ENCODE peak calls at places on chromosomes 5 and 9, in eight cellular contexts. H, T, C, W, I, E, L and Q are unnamed samples.

GRCh38 chr9:124045076-124045829 is 33.7 kb downstream of the LHX2 start:
- DNase-seq in H (no peak), T (no peak), C (no peak), W (no peak), I (peak), E (no peak), L (peak), Q (peak)

GRCh38 chr9:91443994-91444392 is 20.4 kb upstream of the NFIL3 start:
- DNase-seq in H (no peak), T (no peak), C (no peak), W (no peak), I (no peak), E (no peak), L (no peak), Q (no peak)

GRCh38 chr9:119020284-119020683 is 349.0 kb downstream of the BRINP1 start:
- DNase-seq in H (no peak), T (no peak), C (no peak), W (no peak), I (no peak), E (no peak), L (no peak), Q (no peak)

GRCh38 chr9:111661802-111662491 is 542 bp downstream of the GNG10 start:
- DNase-seq in H (peak), T (peak), C (peak), W (no peak), I (peak), E (peak), L (peak), Q (peak)

GRCh38 chr9:81980568-81980967 is 8.0 kb upstream of the SPATA31D1 start:
- DNase-seq in H (no peak), T (no peak), C (no peak), W (no peak), I (no peak), E (no peak), L (no peak), Q (no peak)

GRCh38 chr9:136090060-136090735 is 4.9 kb downstream of the NACC2 start:
- DNase-seq in H (no peak), T (no peak), C (no peak), W (no peak), I (no peak), E (no peak), L (no peak), Q (no peak)

GRCh38 chr5:157682257-157682656 is 10.9 kb downstream of the C5orf52 start:
- DNase-seq in H (no peak), T (no peak), C (no peak), W (no peak), I (no peak), E (no peak), L (no peak), Q (no peak)

GRCh38 chr5:135085133-135085935 is 51.3 kb upstream of the PITX1 start:
- DNase-seq in H (no peak), T (no peak), C (no peak), W (no peak), I (no peak), E (no peak), L (no peak), Q (peak)

GRCh38 chr9:16681659-16681990 is 188.8 kb downstream of the BNC2 start:
- DNase-seq in H (no peak), T (no peak), C (no peak), W (no peak), I (no peak), E (no peak), L (no peak), Q (no peak)

GRCh38 chr5:174376726-174377373 is 331.3 kb downstream of the NSG2 start:
- DNase-seq in H (no peak), T (no peak), C (no peak), W (no peak), I (no peak), E (no peak), L (no peak), Q (no peak)

GRCh38 chr5:136063778-136064465 is 35.1 kb downstream of the TGFBI start:
- DNase-seq in H (no peak), T (no peak), C (no peak), W (no peak), I (no peak), E (no peak), L (no peak), Q (no peak)

GRCh38 chr9:12908910-12909309 is 134.1 kb downstream of the LURAP1L start:
- DNase-seq in H (no peak), T (no peak), C (no peak), W (no peak), I (no peak), E (no peak), L (no peak), Q (no peak)

GRCh38 chr5:37838933-37839341 is 904 bp downstream of the GDNF start:
- DNase-seq in H (no peak), T (no peak), C (no peak), W (no peak), I (no peak), E (no peak), L (no peak), Q (no peak)

GRCh38 chr9:76443887-76444286 is 15.1 kb upstream of the GCNT1 start:
- DNase-seq in H (no peak), T (no peak), C (no peak), W (no peak), I (no peak), E (no peak), L (no peak), Q (no peak)

GRCh38 chr9:78213696-78214095 is 22.2 kb upstream of the CEP78 start:
- DNase-seq in H (no peak), T (no peak), C (no peak), W (no peak), I (peak), E (no peak), L (no peak), Q (peak)

GRCh38 chr9:14799030-14799429 is 76.5 kb upstream of the CER1 start:
- DNase-seq in H (no peak), T (no peak), C (no peak), W (no peak), I (no peak), E (no peak), L (no peak), Q (no peak)

GRCh38 chr9:14993891-14994554 is 83.8 kb upstream of the FREM1 start:
- DNase-seq in H (no peak), T (no peak), C (no peak), W (no peak), I (no peak), E (no peak), L (no peak), Q (no peak)

GRCh38 chr9:126582427-126582826 is 31.3 kb upstream of the LMX1B start:
- DNase-seq in H (no peak), T (no peak), C (no peak), W (no peak), I (no peak), E (no peak), L (no peak), Q (no peak)

GRCh38 chr9:132957805-132958204 is 13.4 kb upstream of the TSC1 start:
- DNase-seq in H (no peak), T (no peak), C (peak), W (no peak), I (no peak), E (no peak), L (no peak), Q (no peak)

GRCh38 chr9:76530458-76531100 is 71.6 kb downstream of the GCNT1 start:
- DNase-seq in H (no peak), T (no peak), C (no peak), W (no peak), I (no peak), E (no peak), L (no peak), Q (peak)

GRCh38 chr5:41346609-41347008 is 133.3 kb upstream of the C6 start:
- DNase-seq in H (no peak), T (no peak), C (no peak), W (no peak), I (no peak), E (peak), L (no peak), Q (peak)

GRCh38 chr5:16889203-16889971 is 46.7 kb downstream of the MYO10 start:
- DNase-seq in H (no peak), T (no peak), C (no peak), W (no peak), I (peak), E (no peak), L (no peak), Q (peak)

GRCh38 chr9:133468374-133468773 is 8.6 kb downstream of the CACFD1 start:
- DNase-seq in H (no peak), T (no peak), C (no peak), W (no peak), I (no peak), E (no peak), L (no peak), Q (no peak)

GRCh38 chr9:106883030-106883429 is 20.1 kb downstream of the ZNF462 start:
- DNase-seq in H (no peak), T (no peak), C (no peak), W (no peak), I (no peak), E (no peak), L (no peak), Q (no peak)

GRCh38 chr5:9544502-9545300 is 1.2 kb downstream of the SEMA5A start:
- DNase-seq in H (peak), T (peak), C (peak), W (peak), I (peak), E (peak), L (peak), Q (peak)

GRCh38 chr5:119389288-119390065 is 33.7 kb downstream of the TNFAIP8 start:
- DNase-seq in H (no peak), T (no peak), C (no peak), W (no peak), I (no peak), E (no peak), L (no peak), Q (no peak)

GRCh38 chr9:126647585-126648110 is 33.9 kb downstream of the LMX1B start:
- DNase-seq in H (no peak), T (no peak), C (no peak), W (no peak), I (no peak), E (no peak), L (no peak), Q (no peak)

GRCh38 chr5:151024440-151024839 is 4.0 kb downstream of the GPX3 start:
- DNase-seq in H (no peak), T (no peak), C (no peak), W (no peak), I (no peak), E (no peak), L (no peak), Q (no peak)